ENCODE peak calls at places on chromosomes 13 and 19, in eight cellular contexts. X is H1, Y is HCT116, O is NB4, A is K562, K is A549, M is GM12878, Z is HepG2. D is an unnamed sample.

GRCh38 chr19:48644839-48645651 is 942 bp downstream of the CA11 start:
- DNase-seq in X (no peak), O (peak), Z (peak), K (peak), Y (peak), A (peak), M (no peak), D (peak)

GRCh38 chr13:30396434-30397075 is 25.7 kb upstream of the UBE2L5 start:
- DNase-seq in X (no peak), O (peak), Y (no peak), K (no peak), Z (no peak), A (no peak), M (no peak), D (no peak)

GRCh38 chr19:47419789-47420188 is 462 bp upstream of the MEIS3 start:
- DNase-seq in O (no peak), Z (no peak), K (no peak), X (no peak), Y (no peak), A (no peak), M (no peak), D (no peak)

GRCh38 chr19:55528030-55528801 is 8.7 kb downstream of the SBK2 start:
- DNase-seq in K (peak), X (no peak), Y (no peak), A (no peak), M (no peak), O (no peak), Z (peak), D (no peak)

GRCh38 chr13:107866007-107866665 is 349.2 kb downstream of the LIG4 start:
- DNase-seq in M (no peak), A (peak), O (no peak), K (peak), X (no peak), Z (no peak), Y (no peak), D (peak)

GRCh38 chr19:57708641-57709354 is at the start of gene ZNF154:
- DNase-seq in K (no peak), O (no peak), X (peak), Z (no peak), A (no peak), Y (no peak), M (no peak), D (peak)

GRCh38 chr13:95176611-95177259 is 124.5 kb downstream of the ABCC4 start:
- DNase-seq in M (no peak), A (no peak), X (no peak), O (peak), K (no peak), Y (no peak), Z (no peak), D (peak)

GRCh38 chr19:46860846-46861690 is at the start of gene ARHGAP35:
- DNase-seq in X (no peak), M (no peak), A (peak), Y (no peak), K (no peak), Z (no peak), O (peak), D (no peak)

GRCh38 chr13:43924549-43925245 is 45.0 kb downstream of the LACC1 start:
- DNase-seq in M (peak), O (peak), Y (no peak), X (no peak), Z (no peak), A (no peak), K (no peak), D (no peak)

GRCh38 chr13:99797716-99798115 is 173.9 kb downstream of the ZIC5 start:
- DNase-seq in X (no peak), A (no peak), Z (no peak), M (no peak), O (no peak), K (no peak), Y (no peak), D (no peak)

GRCh38 chr19:17953869-17954268 is 13.0 kb upstream of the KCNN1 start:
- DNase-seq in A (peak), Y (no peak), Z (no peak), K (no peak), M (no peak), X (no peak), O (peak), D (no peak)

GRCh38 chr19:17951151-17952040 is 15.5 kb upstream of the KCNN1 start:
- DNase-seq in M (no peak), Y (no peak), Z (no peak), O (peak), A (no peak), X (no peak), K (no peak), D (no peak)

GRCh38 chr19:17953316-17953801 is 13.5 kb upstream of the KCNN1 start:
- DNase-seq in O (no peak), Z (no peak), A (no peak), X (no peak), Y (no peak), K (no peak), M (no peak), D (no peak)

GRCh38 chr19:17950310-17951150 is 16.4 kb upstream of the KCNN1 start:
- DNase-seq in Y (no peak), M (no peak), K (no peak), X (no peak), O (no peak), A (peak), Z (no peak), D (peak)

GRCh38 chr19:17952041-17952976 is 14.6 kb upstream of the KCNN1 start:
- DNase-seq in X (no peak), Z (no peak), Y (no peak), K (no peak), O (no peak), A (peak), M (no peak), D (no peak)
- TF ChIP-seq MAX in X (no peak), Z (no peak), Y (no peak), K (no peak), O (no peak), A (no peak), M (no peak), D (no peak)

GRCh38 chr19:45667620-45668341 is at the start of gene GIPR:
- DNase-seq in M (no peak), Z (peak), A (peak), O (peak), Y (peak), X (no peak), K (peak), D (no peak)
- TF ChIP-seq POLR2A in M (peak), Z (peak), A (peak), O (no peak), Y (no peak), X (no peak), K (no peak), D (no peak)

DNA sequence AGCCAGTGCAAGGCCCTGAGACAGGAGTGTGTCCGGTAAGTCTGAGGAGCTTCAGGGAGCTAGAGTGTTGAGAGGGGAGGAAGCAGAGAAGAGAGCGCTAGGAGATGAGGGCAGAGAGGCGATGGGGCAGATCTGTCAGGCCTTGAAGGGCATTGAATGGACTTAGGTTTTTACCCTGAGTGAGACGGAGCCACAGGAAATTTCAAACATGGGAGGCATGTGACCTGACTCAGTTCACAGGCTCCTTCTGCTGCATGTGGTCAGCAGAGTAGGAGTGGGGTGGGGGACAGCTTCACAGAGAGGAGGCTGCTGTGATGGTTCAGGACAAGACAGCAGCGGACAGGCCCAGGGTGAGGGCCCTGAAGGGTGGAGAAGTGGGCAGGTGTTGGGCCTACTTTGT is 2.5 kb upstream of the FAM98C start:
- DNase-seq in Z (no peak), X (no peak), A (no peak), Y (no peak), O (no peak), M (no peak), K (no peak), D (no peak)
- TF ChIP-seq MAX in Z (no peak), X (no peak), A (no peak), Y (no peak), O (no peak), M (no peak), K (no peak), D (no peak)

GRCh38 chr19:15108845-15109767 is 1.9 kb downstream of the SYDE1 start:
- DNase-seq in Y (no peak), O (no peak), M (no peak), A (no peak), K (no peak), Z (no peak), X (no peak), D (no peak)

GRCh38 chr19:15109768-15110417 is 2.7 kb downstream of the SYDE1 start:
- DNase-seq in X (no peak), M (no peak), O (no peak), Y (no peak), Z (no peak), K (no peak), A (no peak), D (no peak)

GRCh38 chr19:15105044-15105443 is 2.2 kb upstream of the SYDE1 start:
- DNase-seq in A (no peak), Y (no peak), M (no peak), X (no peak), O (no peak), Z (no peak), K (no peak), D (no peak)

GRCh38 chr19:15108145-15108844 is 1.1 kb downstream of the SYDE1 start:
- DNase-seq in M (no peak), X (no peak), A (no peak), O (no peak), K (no peak), Y (no peak), Z (no peak), D (no peak)

DNA sequence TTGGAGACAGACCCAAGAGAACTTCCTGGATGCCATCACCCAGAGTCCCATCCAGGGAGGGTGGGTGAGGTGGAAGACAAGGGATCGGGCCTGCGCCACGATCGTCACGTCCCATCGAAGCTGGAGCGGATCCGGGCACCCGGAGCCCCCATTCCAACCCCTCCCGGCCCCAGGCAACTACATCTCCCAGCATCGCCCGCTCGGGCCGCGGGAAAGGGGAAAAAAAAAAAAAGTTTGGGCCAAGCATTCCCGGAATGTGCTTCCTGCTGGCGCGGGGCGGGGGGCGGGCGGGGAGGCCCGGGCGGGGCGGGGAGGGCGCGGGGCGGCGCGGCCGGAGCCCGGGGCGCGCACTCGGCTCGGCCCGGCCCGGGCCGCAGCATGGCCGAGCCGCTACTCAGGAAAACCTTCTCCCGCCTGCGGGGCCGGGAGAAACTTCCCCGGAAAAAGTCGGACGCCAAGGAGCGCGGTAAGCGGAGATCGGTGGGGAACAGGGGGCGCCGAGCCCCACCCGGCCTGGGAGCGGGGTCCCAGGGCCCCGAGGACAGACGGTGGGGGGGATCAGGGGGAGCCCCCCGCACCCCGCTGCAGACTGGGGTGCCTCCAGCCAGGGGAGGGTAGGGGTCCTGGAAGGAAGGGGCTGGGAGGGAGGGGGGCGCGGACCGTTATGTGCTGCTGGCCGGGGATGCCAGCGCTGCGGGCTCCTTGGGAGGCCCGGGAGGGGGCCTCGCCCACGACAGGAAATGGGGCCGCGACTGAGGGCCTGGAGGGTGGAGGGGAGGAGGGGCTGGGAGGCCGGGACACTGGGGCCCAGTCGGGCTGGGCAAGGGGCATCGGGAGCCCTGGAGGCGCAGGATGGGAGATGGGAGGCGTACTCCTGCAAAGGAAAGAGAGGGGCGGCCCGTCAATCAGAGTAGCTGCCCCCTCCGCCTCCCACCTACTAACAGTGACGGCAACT is at the start of gene SYDE1:
- DNase-seq in O (no peak), M (no peak), X (no peak), A (peak), K (peak), Z (peak), Y (no peak), D (peak)
- TF ChIP-seq POLR2A in O (no peak), M (no peak), X (peak), A (no peak), K (peak), Z (peak), Y (no peak), D (peak)

GRCh38 chr13:25574437-25575426 is 203.0 kb downstream of the ATP8A2 start:
- DNase-seq in X (peak), Y (peak), Z (peak), M (peak), O (peak), K (peak), A (peak), D (peak)
- TF ChIP-seq MAX in X (no peak), Y (no peak), Z (no peak), M (no peak), O (no peak), K (no peak), A (no peak), D (no peak)

GRCh38 chr13:39602614-39603366 is at the start of gene LHFPL6:
- DNase-seq in Z (peak), A (peak), O (peak), M (no peak), K (peak), X (peak), Y (no peak), D (peak)
- TF ChIP-seq POLR2A in Z (no peak), A (no peak), O (peak), M (peak), K (no peak), X (no peak), Y (no peak), D (peak)

GRCh38 chr13:53150568-53150967 is 122.0 kb downstream of the OLFM4 start:
- DNase-seq in M (no peak), X (no peak), A (no peak), K (no peak), O (no peak), Y (no peak), Z (no peak), D (no peak)

DNA sequence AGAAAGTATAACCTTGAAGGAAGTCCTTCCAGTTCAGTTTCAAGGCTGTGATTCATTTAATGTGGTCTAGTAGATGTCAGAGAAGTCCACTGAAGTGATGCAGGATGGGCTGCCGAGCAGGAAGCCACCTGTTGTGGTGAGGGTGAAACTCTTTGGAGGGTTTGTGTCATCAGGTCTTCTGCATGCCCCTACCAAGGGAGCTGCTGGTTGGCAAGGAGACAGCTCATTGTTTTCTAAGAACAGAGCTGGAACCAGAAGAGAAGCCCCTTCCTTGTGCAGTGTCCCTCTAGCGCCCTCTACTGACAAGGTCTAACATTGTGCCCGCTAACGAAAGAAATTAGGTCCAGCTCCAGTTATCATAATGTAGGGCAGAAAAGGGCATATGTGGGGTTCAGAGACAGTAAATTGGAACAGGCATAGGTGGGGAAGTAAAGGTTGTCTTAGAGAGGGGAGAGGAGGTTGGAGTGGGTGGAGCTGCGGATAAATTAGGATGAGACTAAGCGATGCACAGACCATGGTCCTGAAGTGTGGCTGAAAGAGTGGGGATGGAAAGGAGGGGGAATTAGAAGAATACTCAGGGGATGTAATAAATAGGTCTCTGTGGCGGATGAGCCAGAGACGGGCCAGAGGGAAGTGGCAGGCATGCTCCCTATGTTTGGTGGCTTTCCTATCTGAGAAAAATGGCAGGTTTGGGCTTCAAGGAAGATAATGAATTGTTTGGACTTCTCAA is 123.2 kb downstream of the OLFM4 start:
- DNase-seq in O (peak), A (peak), X (peak), Y (peak), M (peak), Z (peak), K (peak), D (peak)
- TF ChIP-seq MAX in O (peak), A (no peak), X (no peak), Y (no peak), M (no peak), Z (no peak), K (no peak), D (no peak)

GRCh38 chr19:18319591-18320135 is 3.2 kb downstream of the LSM4 start:
- DNase-seq in X (no peak), Z (peak), K (no peak), A (no peak), M (no peak), O (no peak), Y (no peak), D (no peak)
- TF ChIP-seq POLR2A in X (no peak), Z (peak), K (no peak), A (no peak), M (no peak), O (no peak), Y (no peak), D (no peak)

DNA sequence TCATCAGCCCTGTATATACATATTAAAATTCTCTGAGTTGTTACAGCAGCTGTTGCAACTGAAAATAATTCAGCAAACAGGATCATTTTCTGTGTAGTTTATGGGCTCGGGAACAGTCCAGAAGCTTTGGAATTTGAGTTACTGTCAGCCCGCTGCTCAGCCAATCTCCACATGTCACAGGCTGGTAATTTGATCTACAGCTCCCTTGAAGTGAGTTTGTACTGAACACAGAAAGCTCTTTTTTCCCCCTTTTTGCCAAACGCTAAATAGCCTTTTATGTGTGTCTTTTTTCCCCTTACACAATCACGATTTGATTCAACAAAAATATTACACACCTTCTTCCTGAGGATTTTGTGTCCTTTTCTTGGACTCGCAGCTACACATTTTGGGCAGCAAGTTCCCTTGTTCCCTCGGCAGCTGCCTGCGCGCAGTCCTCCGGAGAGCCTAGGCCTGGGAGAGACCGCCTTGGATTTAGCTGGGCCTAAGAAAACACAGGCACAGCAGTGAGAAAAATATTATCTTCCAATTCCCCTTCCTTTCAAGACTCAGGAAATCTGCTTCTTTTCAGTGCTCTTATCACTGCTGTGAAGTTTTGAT is 371.4 kb downstream of the KCNRG start:
- DNase-seq in X (no peak), O (no peak), Y (no peak), Z (no peak), M (no peak), A (no peak), K (no peak), D (peak)
- TF ChIP-seq MAX in X (no peak), O (no peak), Y (no peak), Z (no peak), M (no peak), A (no peak), K (no peak), D (no peak)

D was measured in endothelial cell of umbilical vein.